ENCODE peak calls at places on chromosomes 1 and 21, in eight cellular contexts. I is neural progenitor cell, W is ovary, C is AG04450, F is PC-9, T is breast epithelium, U is heart right ventricle, M is AG10803. L is an unnamed sample.

GRCh38 chr1:36088265-36088576 is 471 bp upstream of the ADPRS start:
- DNase-seq in T (no peak), I (no peak), F (no peak), W (no peak), U (no peak), M (no peak), C (no peak), L (no peak)

GRCh38 chr1:24392982-24393645 is 20.5 kb downstream of the STPG1 start:
- DNase-seq in U (no peak), T (no peak), W (no peak), F (no peak), C (no peak), M (no peak), I (no peak), L (no peak)

GRCh38 chr1:168019407-168019806 is 82.5 kb upstream of the MPC2 start:
- DNase-seq in C (no peak), T (no peak), F (no peak), I (peak), M (no peak), U (no peak), W (no peak), L (no peak)

GRCh38 chr1:204456826-204457361 is 37.7 kb downstream of the PIK3C2B start:
- DNase-seq in I (peak), U (peak), T (no peak), C (no peak), F (no peak), M (no peak), W (peak), L (no peak)

GRCh38 chr1:218741852-218742251 is 396.7 kb downstream of the TGFB2 start:
- DNase-seq in F (no peak), T (no peak), U (no peak), I (no peak), C (no peak), W (no peak), M (no peak), L (no peak)

GRCh38 chr21:31503939-31504338 is 155.6 kb upstream of the SOD1 start:
- DNase-seq in U (no peak), M (no peak), W (no peak), F (no peak), C (no peak), I (no peak), T (no peak), L (no peak)

GRCh38 chr1:202599669-202600431 is 110.4 kb downstream of the SYT2 start:
- DNase-seq in I (peak), F (peak), M (peak), W (peak), C (peak), T (no peak), U (peak), L (peak)

GRCh38 chr1:102550729-102551384 is 554.1 kb upstream of the OLFM3 start:
- DNase-seq in U (no peak), W (no peak), C (no peak), M (peak), F (peak), I (peak), T (no peak), L (no peak)

GRCh38 chr1:1917304-1917976 is 1.6 kb downstream of the TMEM52 start:
- DNase-seq in I (no peak), U (no peak), T (no peak), C (no peak), W (no peak), F (no peak), M (no peak), L (no peak)

GRCh38 chr1:89739013-89739843 is 81.6 kb upstream of the LRRC8D start:
- DNase-seq in M (peak), C (no peak), W (no peak), T (peak), U (no peak), F (no peak), I (no peak), L (no peak)

GRCh38 chr1:68010094-68010493 is 40.3 kb downstream of the DIRAS3 start:
- DNase-seq in I (no peak), F (no peak), T (no peak), U (no peak), W (no peak), M (peak), C (no peak), L (peak)

GRCh38 chr1:40178200-40178599 is 17.0 kb downstream of the RLF start:
- DNase-seq in W (no peak), I (no peak), C (no peak), M (no peak), F (no peak), U (no peak), T (no peak), L (no peak)

GRCh38 chr1:154768456-154769125 is 101.5 kb downstream of the KCNN3 start:
- DNase-seq in U (no peak), T (no peak), F (no peak), W (no peak), I (no peak), C (no peak), M (no peak), L (no peak)

GRCh38 chr1:14957375-14957774 is 196.2 kb upstream of the TMEM51 start:
- DNase-seq in T (no peak), M (no peak), C (no peak), W (no peak), F (no peak), U (no peak), I (no peak), L (no peak)

GRCh38 chr1:97271906-97272788 is 550.6 kb downstream of the PTBP2 start:
- DNase-seq in I (no peak), T (no peak), U (no peak), C (no peak), M (no peak), W (no peak), F (no peak), L (no peak)

GRCh38 chr1:178037510-178038253 is 56.2 kb upstream of the RASAL2 start:
- DNase-seq in C (no peak), T (peak), I (peak), U (peak), F (peak), M (peak), W (peak), L (no peak)

GRCh38 chr1:3777647-3778589 is 5.4 kb downstream of the SMIM1 start:
- DNase-seq in T (no peak), F (no peak), C (no peak), W (no peak), M (no peak), U (peak), I (no peak), L (no peak)

GRCh38 chr1:3780901-3781300 is 8.4 kb downstream of the SMIM1 start:
- DNase-seq in M (no peak), I (no peak), U (no peak), W (no peak), T (peak), F (no peak), C (no peak), L (peak)

GRCh38 chr1:3779912-3780416 is 7.4 kb downstream of the SMIM1 start:
- DNase-seq in U (no peak), M (no peak), T (no peak), W (no peak), C (no peak), F (no peak), I (no peak), L (no peak)

GRCh38 chr1:3778590-3779264 is 6.2 kb downstream of the SMIM1 start:
- DNase-seq in T (no peak), W (no peak), I (no peak), M (no peak), C (no peak), F (no peak), U (peak), L (no peak)

GRCh38 chr1:3779265-3779911 is 6.8 kb downstream of the SMIM1 start:
- DNase-seq in U (no peak), M (no peak), F (no peak), W (no peak), C (no peak), I (no peak), T (no peak), L (no peak)
- TF ChIP-seq CTCF in U (no peak), M (no peak), F (no peak), W (no peak), C (no peak), I (no peak), T (no peak), L (no peak)

GRCh38 chr1:156148236-156148635 is 5.1 kb upstream of the SEMA4A start:
- DNase-seq in W (no peak), U (no peak), T (no peak), I (no peak), F (no peak), C (no peak), M (no peak), L (no peak)
- H3K4me3 ChIP-seq in W (no peak), U (no peak), T (no peak), I (no peak), F (no peak), C (no peak), M (no peak), L (no peak)

GRCh38 chr1:228017356-228018124 is 10.7 kb downstream of the WNT3A start:
- DNase-seq in W (peak), I (no peak), C (no peak), M (no peak), T (no peak), U (no peak), F (no peak), L (no peak)
- TF ChIP-seq CTCF in W (no peak), I (no peak), C (no peak), M (no peak), T (no peak), U (no peak), F (no peak), L (no peak)

GRCh38 chr21:34935452-34935851 is 113.7 kb downstream of the RUNX1 start:
- DNase-seq in I (no peak), F (no peak), T (no peak), C (no peak), M (no peak), W (no peak), U (no peak), L (no peak)

GRCh38 chr21:34936299-34936698 is 112.8 kb downstream of the RUNX1 start:
- DNase-seq in C (no peak), U (no peak), W (no peak), I (no peak), M (peak), F (no peak), T (no peak), L (no peak)

GRCh38 chr21:34935868-34936267 is 113.2 kb downstream of the RUNX1 start:
- DNase-seq in T (no peak), M (no peak), F (no peak), I (no peak), W (no peak), U (no peak), C (no peak), L (no peak)

GRCh38 chr21:34933609-34934345 is 115.3 kb downstream of the RUNX1 start:
- DNase-seq in M (no peak), C (no peak), W (no peak), U (no peak), F (no peak), T (no peak), I (no peak), L (no peak)

DNA sequence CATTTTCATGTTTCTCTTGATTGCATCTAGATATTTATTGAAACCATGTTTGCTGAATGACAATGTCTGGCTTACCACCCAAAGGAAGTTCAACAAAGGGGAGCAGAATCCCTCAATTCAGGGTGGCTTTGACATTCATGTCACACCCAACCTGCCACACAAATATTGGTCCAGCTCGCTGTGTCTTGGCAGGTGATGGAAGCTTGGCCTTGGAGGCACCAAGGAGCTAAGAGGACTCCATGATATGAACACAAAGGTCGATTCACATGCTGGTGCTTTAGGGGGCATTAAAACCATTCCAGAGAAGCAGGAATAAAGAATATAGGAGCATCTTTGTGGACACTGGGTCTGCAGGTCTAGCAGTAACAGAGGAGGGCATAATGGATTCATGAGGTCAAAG is 114.8 kb downstream of the RUNX1 start:
- DNase-seq in W (no peak), C (no peak), F (no peak), T (no peak), U (no peak), M (no peak), I (no peak), L (no peak)
- H3K4me3 ChIP-seq in W (no peak), C (no peak), F (no peak), T (no peak), U (no peak), M (no peak), I (no peak), L (no peak)

DNA sequence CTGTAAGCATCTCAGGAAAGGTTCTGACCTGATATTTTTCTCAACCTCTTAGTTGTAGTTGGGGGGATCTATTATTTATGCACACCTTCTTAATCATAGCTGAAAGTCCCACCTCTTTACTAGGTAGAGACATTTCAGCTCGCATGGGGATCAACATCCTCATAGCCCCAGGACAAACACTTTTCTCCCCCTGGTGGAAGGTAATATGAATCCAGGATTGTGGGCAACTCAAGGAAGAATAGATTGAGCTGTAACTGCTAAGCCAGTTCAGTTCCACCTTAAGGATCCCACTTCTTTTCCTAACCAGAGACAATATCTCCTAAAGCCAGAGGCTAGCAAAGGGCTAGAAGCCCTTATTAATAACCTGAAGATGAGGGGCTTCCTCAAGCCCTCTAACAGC is 25.4 kb upstream of the SMYD3 start:
- DNase-seq in C (no peak), U (no peak), M (no peak), I (no peak), T (no peak), F (no peak), W (no peak), L (no peak)
- TF ChIP-seq CTCF in C (peak), U (no peak), M (peak), I (no peak), T (no peak), F (no peak), W (no peak), L (no peak)

DNA sequence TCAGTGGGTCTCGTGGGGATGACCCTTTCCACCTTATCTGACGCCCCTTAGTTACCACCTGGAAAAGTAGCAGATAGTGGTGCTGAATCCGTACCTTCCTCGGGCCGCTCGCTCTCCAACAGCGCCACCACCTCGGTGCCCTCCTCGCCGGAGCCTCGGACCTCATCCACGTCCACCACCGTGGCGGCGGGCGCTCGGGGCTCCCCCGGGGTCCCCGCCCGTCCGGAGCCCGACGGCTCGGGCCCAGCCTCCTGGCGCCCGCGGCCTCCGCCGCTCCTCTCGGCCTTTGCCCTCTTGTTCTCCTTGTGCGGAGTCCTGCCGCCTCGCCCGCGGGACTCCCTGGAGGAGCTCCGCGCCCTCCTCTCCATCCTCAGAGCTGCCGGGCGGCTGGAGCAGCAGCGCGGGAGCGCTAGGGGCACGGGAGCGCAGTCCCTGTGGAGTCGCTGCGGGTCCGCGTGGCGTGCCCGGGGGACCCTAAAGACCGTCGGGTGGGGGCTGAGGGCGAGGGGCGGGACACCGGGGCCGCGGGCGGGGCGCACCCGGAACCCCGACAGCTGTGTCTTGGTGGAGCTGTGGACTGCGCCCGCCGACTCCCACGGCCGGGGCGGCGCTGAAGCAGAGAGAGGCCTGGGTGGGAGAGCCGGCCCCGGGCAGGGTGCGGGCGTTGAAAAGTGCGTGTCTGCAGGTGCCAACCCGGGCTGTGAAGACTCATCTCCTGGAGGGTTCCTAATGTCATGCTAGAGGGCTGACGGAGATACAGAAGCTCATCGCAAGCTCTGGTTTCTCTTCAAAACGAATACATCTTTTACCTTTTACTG is at the start of gene NPHS2:
- DNase-seq in M (no peak), C (no peak), F (no peak), T (no peak), I (peak), U (no peak), W (no peak), L (no peak)
- H3K4me3 ChIP-seq in M (no peak), C (no peak), F (no peak), T (peak), I (peak), U (no peak), W (no peak), L (no peak)

DNA sequence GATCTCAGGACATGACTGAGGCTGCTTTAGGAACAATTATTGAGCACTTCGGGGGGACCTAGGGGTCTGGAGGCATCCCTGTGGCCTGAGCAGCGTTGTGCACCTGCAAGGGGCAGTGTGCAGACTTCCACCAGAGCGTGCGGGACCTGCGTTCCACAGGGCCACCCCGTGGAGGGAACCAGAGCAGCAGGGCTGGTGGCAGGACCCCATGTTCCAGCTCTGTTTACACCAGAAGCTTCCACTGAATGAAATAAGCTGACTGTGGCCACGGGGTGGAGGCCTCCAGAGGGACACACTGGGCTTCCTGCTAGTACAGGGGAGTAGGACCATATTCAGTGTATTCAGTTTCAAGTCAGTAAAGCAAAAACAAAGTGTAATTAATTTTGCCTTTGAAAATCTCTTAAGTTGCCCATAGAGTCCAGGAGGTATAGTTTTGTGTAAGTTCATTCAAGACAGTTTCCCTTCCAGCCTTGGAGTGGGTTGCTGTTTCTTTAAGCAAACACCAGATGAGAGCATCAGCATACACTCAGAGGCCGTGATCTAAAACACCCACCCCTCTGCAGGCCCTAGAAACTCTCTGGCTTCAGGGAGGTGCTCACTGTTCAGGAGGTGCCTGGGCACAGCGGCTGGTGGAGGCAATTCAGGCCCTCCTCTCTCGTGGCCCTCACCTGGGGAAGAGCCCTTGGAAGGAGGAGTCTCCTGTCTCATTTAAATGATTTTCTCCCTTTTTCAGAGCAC is 16.6 kb downstream of the SLC1A7 start:
- DNase-seq in W (no peak), T (no peak), I (no peak), M (no peak), F (no peak), U (no peak), C (no peak), L (no peak)
- TF ChIP-seq CTCF in W (no peak), T (no peak), I (no peak), M (no peak), F (no peak), U (no peak), C (peak), L (no peak)

DNA sequence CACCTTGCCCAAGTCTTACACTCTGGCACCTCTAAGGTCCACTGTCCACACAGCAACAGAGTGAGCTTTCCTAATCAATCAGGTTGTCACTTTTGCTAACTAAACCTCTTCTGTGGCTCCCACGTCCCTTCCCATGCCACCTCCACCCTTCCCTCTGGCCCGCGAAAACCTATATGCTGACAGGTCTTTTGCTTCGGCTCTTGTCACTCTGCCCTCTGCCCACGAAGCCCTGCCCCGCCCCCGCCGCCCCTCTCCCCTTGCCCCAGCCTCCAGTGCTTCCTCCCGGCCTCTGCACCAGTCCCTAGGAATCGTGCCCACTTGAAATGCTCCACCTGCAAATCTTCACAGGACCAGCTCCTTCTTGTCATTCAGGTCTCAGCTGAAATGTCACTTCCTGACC is 8.1 kb downstream of the TP53BP2 start:
- DNase-seq in U (no peak), I (no peak), F (no peak), W (no peak), T (no peak), C (no peak), M (no peak), L (no peak)
- H3K4me3 ChIP-seq in U (no peak), I (no peak), F (no peak), W (no peak), T (no peak), C (no peak), M (no peak), L (no peak)

DNA sequence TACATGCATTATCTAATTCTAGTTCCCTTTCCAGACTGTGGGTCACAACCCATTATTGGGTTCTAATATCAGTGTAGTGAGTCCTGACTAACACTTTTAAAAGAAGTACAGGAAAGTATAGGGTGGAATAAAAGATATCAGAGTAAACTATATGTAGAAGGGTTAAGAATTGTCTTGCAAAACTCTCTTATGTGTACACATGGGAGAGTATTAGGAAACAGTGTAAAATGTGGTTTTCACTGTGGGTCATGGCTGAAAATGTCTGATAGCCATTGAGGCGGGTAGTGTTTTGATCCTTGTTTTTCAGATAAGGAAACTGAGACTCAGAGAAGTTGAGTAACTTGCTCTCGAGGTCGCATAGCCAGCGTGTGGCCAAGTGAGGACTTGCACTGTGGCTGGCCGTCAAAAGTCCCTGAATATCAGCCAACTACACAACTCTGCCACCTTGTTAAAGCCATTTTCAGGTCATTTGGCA is 18.5 kb upstream of the MTARC1 start:
- DNase-seq in F (no peak), W (no peak), C (no peak), M (no peak), U (no peak), I (no peak), T (no peak), L (no peak)
- TF ChIP-seq CTCF in F (no peak), W (no peak), C (no peak), M (no peak), U (no peak), I (no peak), T (no peak), L (no peak)

L was measured in LNCaP clone FGC.